ENCODE peak calls at places on chromosomes 4 and X, in nine cellular contexts. E, I, J, L, P, B, M, H and K are unnamed samples.

GRCh38 chr4:86855572-86855971 is 6.4 kb upstream of the SLC10A6 start:
- DNase-seq in H (peak), I (no peak), E (peak), P (peak), L (peak), M (no peak), J (no peak), B (peak), K (peak)

GRCh38 chr4:114494257-114494803 is 104.3 kb upstream of the UGT8 start:
- DNase-seq in P (no peak), H (peak), J (no peak), E (no peak), M (peak), I (no peak), L (no peak), B (no peak), K (no peak)

GRCh38 chr4:14184265-14184664 is 556.7 kb upstream of the BOD1L1 start:
- DNase-seq in E (peak), L (peak), I (no peak), B (peak), M (peak), P (peak), J (no peak), H (no peak), K (no peak)

GRCh38 chr4:147423229-147423628 is 57.7 kb upstream of the EDNRA start:
- DNase-seq in I (no peak), L (no peak), E (no peak), J (no peak), P (no peak), B (no peak), H (no peak), M (no peak), K (no peak)

GRCh38 chr4:4990857-4991540 is 28.3 kb downstream of the CYTL1 start:
- DNase-seq in M (no peak), P (peak), I (peak), L (peak), J (peak), B (peak), E (peak), H (no peak), K (peak)

GRCh38 chr4:147635348-147635747 is 18.2 kb downstream of the TMEM184C start:
- DNase-seq in B (no peak), M (no peak), I (no peak), E (no peak), H (no peak), J (no peak), P (no peak), L (no peak), K (no peak)

GRCh38 chrX:94089149-94089548 is 415.1 kb downstream of the FAM133A start:
- DNase-seq in M (no peak), H (no peak), E (no peak), B (no peak), I (no peak), L (no peak), P (no peak), J (no peak), K (no peak)

GRCh38 chrX:7318661-7319060 is 170.7 kb upstream of the PUDP start:
- DNase-seq in P (no peak), E (no peak), J (no peak), I (no peak), B (no peak), L (no peak), M (peak), H (no peak), K (no peak)

GRCh38 chr4:37795796-37796195 is 30.7 kb upstream of the PGM2 start:
- DNase-seq in I (no peak), M (no peak), E (no peak), P (no peak), J (no peak), H (no peak), B (no peak), L (no peak), K (no peak)

GRCh38 chrX:140141444-140142029 is 176.2 kb upstream of the CXorf66 start:
- DNase-seq in E (peak), L (no peak), B (no peak), J (peak), I (no peak), M (peak), P (peak), H (peak), K (peak)

GRCh38 chrX:10190367-10190766 is 33.6 kb downstream of the CLCN4 start:
- DNase-seq in B (no peak), E (peak), P (peak), L (peak), I (no peak), J (peak), H (peak), M (no peak), K (peak)

GRCh38 chrX:19121898-19122640 is at the start of gene ADGRG2:
- DNase-seq in J (peak), H (no peak), I (peak), L (no peak), M (peak), P (peak), E (peak), B (no peak), K (no peak)

GRCh38 chrX:54494166-54494969 is 1.7 kb downstream of the FGD1 start:
- DNase-seq in M (no peak), H (no peak), L (no peak), B (no peak), I (no peak), E (no peak), J (no peak), P (no peak), K (no peak)

GRCh38 chr4:100548209-100548579 is 30.4 kb upstream of the EMCN start:
- DNase-seq in P (no peak), I (no peak), H (no peak), M (no peak), L (no peak), J (no peak), E (no peak), B (no peak), K (no peak)

GRCh38 chr4:158599150-158599549 is 72.5 kb downstream of the C4orf46 start:
- DNase-seq in P (no peak), M (no peak), I (no peak), H (no peak), E (no peak), B (no peak), J (no peak), L (peak), K (no peak)

GRCh38 chr4:124468360-124468759 is 244.2 kb downstream of the ANKRD50 start:
- DNase-seq in I (no peak), P (no peak), B (no peak), J (no peak), M (no peak), H (no peak), E (no peak), L (no peak), K (no peak)

GRCh38 chrX:80485543-80485942 is 65.3 kb downstream of the TENT5D start:
- DNase-seq in M (no peak), L (no peak), H (no peak), P (no peak), B (no peak), I (no peak), E (no peak), J (no peak), K (no peak)

GRCh38 chr4:140819621-140820020 is 63.4 kb upstream of the TBC1D9 start:
- DNase-seq in H (no peak), M (no peak), L (no peak), P (no peak), J (no peak), B (no peak), E (no peak), I (no peak), K (no peak)

GRCh38 chr4:121822047-121822446 is 1.6 kb downstream of the CCNA2 start:
- DNase-seq in E (no peak), M (no peak), L (no peak), I (no peak), J (no peak), H (no peak), B (no peak), P (no peak), K (no peak)

GRCh38 chr4:13169731-13170130 is 314.4 kb downstream of the RAB28 start:
- DNase-seq in B (no peak), E (no peak), I (no peak), M (no peak), H (no peak), L (no peak), P (no peak), J (no peak), K (no peak)

GRCh38 chr4:176534566-176534965 is 214.8 kb downstream of the SPCS3 start:
- DNase-seq in M (no peak), E (peak), J (no peak), H (peak), B (peak), I (no peak), L (peak), P (peak), K (peak)

GRCh38 chr4:119629142-119629471 is 503 bp upstream of the PDE5A start:
- DNase-seq in M (no peak), H (no peak), P (no peak), L (no peak), E (no peak), I (no peak), B (no peak), J (no peak), K (no peak)
- H3K4me3 ChIP-seq in M (peak), H (peak), P (peak), L (peak), E (peak), I (peak), B (peak), J (peak), K (peak)

DNA sequence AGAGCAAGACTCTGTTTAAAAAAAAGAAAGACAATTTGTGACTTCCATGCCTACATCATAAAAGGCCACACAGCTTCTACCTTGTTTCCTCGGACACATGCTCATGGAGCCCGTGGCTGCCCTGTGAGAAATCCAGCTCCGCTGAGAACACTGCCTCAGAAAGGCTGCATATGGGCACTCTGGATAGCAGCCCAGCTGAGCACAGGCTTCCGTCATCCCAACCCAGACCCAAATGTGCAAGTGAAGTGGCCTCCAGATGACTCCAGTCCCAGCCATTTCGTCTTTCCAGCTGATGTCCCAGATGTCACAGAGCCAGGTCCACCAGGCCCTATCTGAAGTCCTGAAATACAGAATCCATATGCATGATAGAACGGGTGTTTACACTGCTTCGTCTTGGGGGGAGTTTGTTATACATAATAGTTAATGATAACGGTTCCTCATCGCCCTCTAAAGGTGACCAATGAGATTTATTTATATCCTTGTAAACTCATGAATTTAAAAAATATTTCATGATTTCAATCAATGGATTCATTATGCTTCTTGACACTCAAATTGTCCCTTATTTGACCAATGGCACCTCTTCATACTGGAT is 72.7 kb upstream of the TRIM2 start:
- DNase-seq in M (no peak), H (no peak), B (no peak), L (peak), I (no peak), J (no peak), E (peak), P (peak), K (no peak)
- TF ChIP-seq CTCF in M (peak), H (peak), B (peak), L (no peak), I (no peak), J (no peak), E (no peak), P (peak), K (peak)

DNA sequence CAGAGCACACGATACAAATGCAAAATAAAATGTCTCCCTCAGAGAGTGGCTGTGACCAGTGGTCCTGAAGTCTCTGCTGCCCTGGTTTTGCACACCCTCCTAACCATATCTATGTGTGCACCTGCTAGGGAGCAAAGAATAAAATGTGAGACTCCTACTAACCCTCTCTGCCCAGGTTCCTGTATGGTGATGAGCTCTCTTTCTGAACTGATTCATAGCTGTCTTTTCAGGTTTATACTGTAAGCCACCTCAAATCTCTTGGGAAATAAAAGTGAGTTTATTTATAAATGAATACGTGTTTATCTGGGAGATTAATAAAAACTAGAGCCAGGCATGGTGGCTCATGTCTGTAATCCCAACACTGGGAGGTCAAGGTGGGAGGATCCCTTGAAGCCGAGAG is 126.0 kb upstream of the RBPJ start:
- DNase-seq in B (no peak), I (no peak), P (no peak), L (no peak), H (no peak), J (no peak), M (no peak), E (no peak), K (no peak)
- H3K4me3 ChIP-seq in B (no peak), I (no peak), P (no peak), L (no peak), H (no peak), J (no peak), M (no peak), E (no peak), K (no peak)

DNA sequence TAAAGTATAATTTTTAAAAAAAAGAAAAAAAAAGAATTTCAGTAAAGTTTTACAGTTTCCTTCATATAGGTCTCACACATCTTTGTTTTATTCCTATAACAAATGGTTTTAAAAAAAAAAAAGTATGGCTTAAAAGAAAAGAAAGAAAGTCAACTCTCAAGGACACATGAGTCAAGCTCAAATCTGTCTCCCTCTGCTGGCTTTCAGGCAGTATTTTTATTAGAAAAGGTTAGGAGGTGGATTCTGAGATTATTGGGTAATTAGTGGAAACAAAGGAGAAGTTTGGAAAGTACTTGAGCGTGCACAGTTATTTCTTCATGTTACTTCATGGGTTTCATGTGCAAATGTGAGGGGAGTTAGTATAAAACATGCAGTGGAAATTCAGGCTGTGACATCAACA is 36.6 kb upstream of the BTC start:
- DNase-seq in J (no peak), L (no peak), M (no peak), P (peak), H (no peak), E (peak), B (no peak), I (no peak), K (no peak)
- TF ChIP-seq CTCF in J (no peak), L (no peak), M (peak), P (peak), H (peak), E (peak), B (peak), I (no peak), K (peak)

DNA sequence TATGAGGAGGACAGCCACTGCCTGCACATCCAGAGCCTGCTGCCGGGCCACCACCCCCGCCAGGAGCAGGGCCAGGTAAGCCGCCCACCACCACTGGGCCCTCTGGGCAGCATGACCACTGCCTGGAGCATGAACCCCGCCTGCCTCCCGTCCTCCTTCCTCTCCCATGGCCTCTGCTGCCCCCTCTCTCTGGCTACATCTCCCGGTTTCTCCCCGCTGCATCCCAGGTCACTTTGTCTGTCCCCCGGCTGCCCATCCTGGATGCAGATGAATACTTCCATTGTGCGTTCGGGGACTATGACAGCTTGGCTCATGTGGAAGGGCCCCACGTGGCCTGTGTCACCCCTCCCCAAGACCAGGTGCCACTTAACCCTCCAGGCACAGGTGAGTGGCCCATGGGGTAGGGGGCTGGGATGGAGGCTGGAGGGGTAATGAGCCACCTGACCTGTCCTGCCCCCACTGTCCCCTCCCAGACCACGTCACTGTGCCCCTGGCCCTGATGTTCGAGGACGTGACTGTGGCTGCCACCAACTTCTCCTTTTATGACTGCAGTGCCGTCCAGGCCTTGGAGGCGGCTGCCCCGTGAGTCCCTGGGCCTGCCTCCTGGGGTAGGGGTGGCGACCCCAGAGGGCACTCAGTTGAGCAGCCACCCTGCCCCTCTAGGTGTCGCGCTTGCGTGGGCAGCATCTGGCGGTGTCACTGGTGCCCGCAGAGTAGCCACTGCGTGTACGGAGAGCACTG is 6.0 kb downstream of the PLXNB3 start:
- DNase-seq in J (no peak), I (peak), P (no peak), H (no peak), M (peak), L (no peak), B (no peak), E (no peak), K (no peak)
- H3K4me3 ChIP-seq in J (no peak), I (no peak), P (no peak), H (no peak), M (no peak), L (no peak), B (no peak), E (no peak), K (no peak)

GRCh38 chr4:183444149-183444952 is at the start of gene CDKN2AIP:
- DNase-seq in J (peak), L (peak), M (peak), P (peak), B (peak), E (peak), I (peak), H (peak), K (peak)
- TF ChIP-seq CTCF in J (peak), L (no peak), M (peak), P (no peak), B (no peak), E (peak), I (no peak), H (peak), K (peak)

GRCh38 chrX:50471390-50471789 is 765 bp upstream of the DGKK start:
- DNase-seq in H (no peak), L (no peak), B (no peak), E (no peak), I (no peak), J (no peak), P (no peak), M (peak), K (no peak)

GRCh38 chrX:50470103-50471031 is at the start of gene DGKK:
- DNase-seq in E (no peak), L (no peak), J (no peak), B (no peak), I (no peak), P (no peak), H (no peak), M (peak), K (no peak)

DNA sequence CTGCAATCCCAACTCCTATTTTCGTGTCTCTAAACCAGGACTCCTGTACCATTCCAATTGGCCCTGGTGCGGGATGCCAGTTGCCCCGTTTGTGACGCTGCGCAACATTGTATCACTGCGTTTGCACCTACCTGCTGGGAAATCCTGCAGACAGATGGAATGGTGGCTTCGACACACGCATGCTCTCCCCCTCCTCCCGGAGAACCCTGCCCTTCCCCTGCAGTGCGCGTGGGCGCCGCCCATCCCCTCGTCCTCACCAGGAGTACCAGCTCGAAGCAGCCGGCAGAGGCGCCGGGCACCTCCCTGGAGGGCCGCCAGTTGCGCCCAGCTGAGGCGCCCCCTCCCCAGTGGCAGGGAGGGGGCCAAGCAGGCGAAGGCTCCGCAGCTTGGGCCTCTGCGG is 1.4 kb downstream of the DGKK start:
- DNase-seq in P (no peak), L (no peak), M (peak), I (no peak), B (no peak), H (no peak), E (no peak), J (no peak), K (no peak)
- H3K4me3 ChIP-seq in P (no peak), L (no peak), M (peak), I (no peak), B (no peak), H (no peak), E (no peak), J (no peak), K (no peak)